ENCODE peak calls at places on chromosomes 4 and X, in six cellular contexts. B is IMR-90, U is nephron progenitor cell, E is RPMI7951, G is AG09319, Q is NCI-H1092. W is an unnamed sample.

GRCh38 chr4:32607978-32608377 is 1887.8 kb downstream of the PCDH7 start:
- DNase-seq in B (no peak), U (no peak), E (no peak), G (no peak), Q (no peak), W (no peak)

GRCh38 chrX:84737471-84737871 is 235.2 kb upstream of the HDX start:
- DNase-seq in B (peak), U (no peak), E (no peak), G (no peak), Q (no peak), W (no peak)

GRCh38 chr4:150960818-150961217 is 54.3 kb downstream of the LRBA start:
- DNase-seq in B (no peak), U (no peak), E (peak), G (no peak), Q (no peak), W (no peak)

GRCh38 chrX:22109442-22109841 is 77.3 kb downstream of the PHEX start:
- DNase-seq in B (peak), U (no peak), E (peak), G (no peak), Q (no peak), W (no peak)

GRCh38 chr4:186296481-186296880 is 30.5 kb downstream of the F11 start:
- DNase-seq in B (no peak), U (no peak), E (no peak), G (no peak), Q (no peak), W (no peak)

GRCh38 chr4:30380404-30380998 is 339.7 kb upstream of the PCDH7 start:
- DNase-seq in B (peak), U (peak), E (peak), G (no peak), Q (peak), W (peak)

GRCh38 chr4:12943069-12943468 is 541.1 kb downstream of the RAB28 start:
- DNase-seq in B (no peak), U (no peak), E (no peak), G (no peak), Q (no peak), W (no peak)

GRCh38 chr4:138643827-138644226 is 371.8 kb upstream of the NOCT start:
- DNase-seq in B (peak), U (no peak), E (no peak), G (no peak), Q (no peak), W (no peak)

GRCh38 chr4:82710202-82710929 is 88.2 kb downstream of the SCD5 start:
- DNase-seq in B (no peak), U (no peak), E (no peak), G (no peak), Q (no peak), W (no peak)

GRCh38 chrX:103446665-103447302 is 70.4 kb downstream of the BEX3 start:
- DNase-seq in B (peak), U (no peak), E (no peak), G (no peak), Q (no peak), W (no peak)

GRCh38 chr4:73856518-73856917 is 3.4 kb downstream of the PF4V1 start:
- DNase-seq in B (no peak), U (no peak), E (no peak), G (no peak), Q (no peak), W (no peak)

GRCh38 chr4:1008840-1009646 is 2.4 kb upstream of the FGFRL1 start:
- DNase-seq in B (no peak), U (no peak), E (no peak), G (no peak), Q (no peak), W (no peak)

GRCh38 chrX:124555036-124555595 is 208.8 kb downstream of the SH2D1A start:
- DNase-seq in B (peak), U (no peak), E (peak), G (no peak), Q (no peak), W (peak)

GRCh38 chr4:182895791-182896292 is 21.3 kb downstream of the DCTD start:
- DNase-seq in B (no peak), U (no peak), E (no peak), G (no peak), Q (no peak), W (no peak)

GRCh38 chr4:53321151-53321987 is 44.5 kb downstream of the SCFD2 start:
- DNase-seq in B (peak), U (no peak), E (peak), G (peak), Q (no peak), W (peak)

GRCh38 chr4:91914176-91914804 is 389.5 kb upstream of the GRID2 start:
- DNase-seq in B (no peak), U (no peak), E (no peak), G (no peak), Q (no peak), W (no peak)

GRCh38 chr4:173418636-173419035 is 19.7 kb upstream of the SCRG1 start:
- DNase-seq in B (no peak), U (no peak), E (no peak), G (no peak), Q (no peak), W (no peak)

GRCh38 chrX:9149831-9150230 is 115.9 kb upstream of the FAM9B start:
- DNase-seq in B (peak), U (no peak), E (no peak), G (no peak), Q (no peak), W (no peak)

GRCh38 chrX:499870-500364 is 113.2 kb upstream of the PPP2R3B start:
- DNase-seq in B (no peak), U (peak), E (no peak), G (no peak), Q (no peak), W (no peak)

GRCh38 chr4:185265942-185266341 is 56.5 kb downstream of the SNX25 start:
- DNase-seq in B (peak), U (no peak), E (peak), G (no peak), Q (no peak), W (no peak)

GRCh38 chrX:101950581-101950980 is 18.8 kb upstream of the ZMAT1 start:
- DNase-seq in B (no peak), U (no peak), E (no peak), G (no peak), Q (no peak), W (no peak)

GRCh38 chrX:13897571-13897970 is 80.7 kb upstream of the GPM6B start:
- DNase-seq in B (no peak), U (no peak), E (no peak), G (no peak), Q (no peak), W (no peak)

GRCh38 chrX:39875834-39876625 is 221.7 kb downstream of the BCOR start:
- DNase-seq in B (no peak), U (no peak), E (no peak), G (no peak), Q (no peak), W (no peak)

GRCh38 chr4:177441061-177441802 is 1.0 kb downstream of the AGA start:
- DNase-seq in B (peak), U (no peak), E (peak), G (no peak), Q (peak), W (no peak)

GRCh38 chrX:44306336-44306735 is 37.1 kb downstream of the EFHC2 start:
- DNase-seq in B (peak), U (no peak), E (peak), G (no peak), Q (peak), W (no peak)

GRCh38 chr4:85522277-85522676 is 47.3 kb downstream of the ARHGAP24 start:
- DNase-seq in B (no peak), U (no peak), E (no peak), G (no peak), Q (no peak), W (no peak)

GRCh38 chr4:168716411-168717129 is 219.7 kb downstream of the PALLD start:
- DNase-seq in B (no peak), U (no peak), E (no peak), G (no peak), Q (no peak), W (no peak)

GRCh38 chr4:54320826-54321320 is 91.8 kb downstream of the PDGFRA start:
- DNase-seq in B (no peak), U (no peak), E (no peak), G (no peak), Q (no peak), W (no peak)

GRCh38 chr4:107689912-107690587 is 30.0 kb downstream of the PAPSS1 start:
- DNase-seq in B (peak), U (no peak), E (peak), G (no peak), Q (no peak), W (peak)

GRCh38 chrX:110087485-110088356 is 84.8 kb downstream of the TMEM164 start:
- DNase-seq in B (peak), U (no peak), E (peak), G (peak), Q (no peak), W (peak)

W was measured in amniotic stem cell.